ENCODE peak calls at places on chromosomes 12 and 14, in five cellular contexts. One of them, this sample, is unnamed.

GRCh38 chr14:34713681-34714319 is 593 bp downstream of the CFL2 start:
- DNase-seq in thoracic aorta: no peak
- DNase-seq in fibroblast of mammary gland: peak; percentile 77
- DNase-seq in dorsolateral prefrontal cortex: no peak
- DNase-seq in uterus: peak; percentile 47
- DNase-seq in this sample: peak; percentile 77

GRCh38 chr12:130838284-130838950 is 633 bp downstream of the STX2 start:
- DNase-seq in thoracic aorta: no peak
- DNase-seq in fibroblast of mammary gland: no peak
- DNase-seq in dorsolateral prefrontal cortex: peak; percentile 51
- DNase-seq in uterus: no peak
- DNase-seq in this sample: peak; percentile 27

GRCh38 chr12:124828264-124829007 is 35.2 kb downstream of the SCARB1 start:
- DNase-seq in uterus: no peak
- DNase-seq in dorsolateral prefrontal cortex: no peak
- DNase-seq in thoracic aorta: no peak
- DNase-seq in fibroblast of mammary gland: no peak
- DNase-seq in this sample: no peak

GRCh38 chr12:1493781-1494180 is 100.6 kb downstream of the FBXL14 start:
- DNase-seq in uterus: no peak
- DNase-seq in fibroblast of mammary gland: no peak
- DNase-seq in thoracic aorta: no peak
- DNase-seq in dorsolateral prefrontal cortex: no peak
- DNase-seq in this sample: no peak

GRCh38 chr12:24084800-24085199 is 135.3 kb upstream of the SOX5 start:
- DNase-seq in dorsolateral prefrontal cortex: no peak
- DNase-seq in fibroblast of mammary gland: no peak
- DNase-seq in uterus: no peak
- DNase-seq in thoracic aorta: no peak
- DNase-seq in this sample: no peak

GRCh38 chr14:97178781-97179180 is 381.6 kb downstream of the VRK1 start:
- DNase-seq in thoracic aorta: no peak
- DNase-seq in fibroblast of mammary gland: peak; percentile 67
- DNase-seq in dorsolateral prefrontal cortex: no peak
- DNase-seq in uterus: no peak
- DNase-seq in this sample: no peak

GRCh38 chr14:103561381-103562134 is 899 bp downstream of the BAG5 start:
- DNase-seq in thoracic aorta: no peak
- DNase-seq in dorsolateral prefrontal cortex: no peak
- DNase-seq in uterus: peak; percentile 49
- DNase-seq in fibroblast of mammary gland: peak; percentile 62
- DNase-seq in this sample: peak; percentile 60

GRCh38 chr14:79568566-79568965 is 642.7 kb downstream of the DIO2 start:
- DNase-seq in fibroblast of mammary gland: no peak
- DNase-seq in dorsolateral prefrontal cortex: no peak
- DNase-seq in thoracic aorta: no peak
- DNase-seq in uterus: no peak
- DNase-seq in this sample: no peak

GRCh38 chr14:97723834-97724770 is 926.9 kb downstream of the VRK1 start:
- DNase-seq in dorsolateral prefrontal cortex: no peak
- DNase-seq in uterus: no peak
- DNase-seq in thoracic aorta: no peak
- DNase-seq in fibroblast of mammary gland: no peak
- DNase-seq in this sample: no peak

GRCh38 chr12:116594325-116595038 is 35.3 kb downstream of the MAP1LC3B2 start:
- DNase-seq in uterus: no peak
- DNase-seq in thoracic aorta: no peak
- DNase-seq in dorsolateral prefrontal cortex: no peak
- DNase-seq in fibroblast of mammary gland: no peak
- DNase-seq in this sample: no peak

GRCh38 chr12:68614105-68614679 is 3.5 kb downstream of the RAP1B start:
- DNase-seq in fibroblast of mammary gland: no peak
- DNase-seq in uterus: no peak
- DNase-seq in dorsolateral prefrontal cortex: no peak
- DNase-seq in thoracic aorta: no peak
- DNase-seq in this sample: no peak
- H3K4me3 ChIP-seq in fibroblast of mammary gland: no peak overlapping the region
- H3K4me3 ChIP-seq in uterus: peak overlapping the region; percentile 1
- H3K4me3 ChIP-seq in dorsolateral prefrontal cortex: no peak overlapping the region
- H3K4me3 ChIP-seq in thoracic aorta: peak overlapping the region; percentile 28
- H3K4me3 ChIP-seq in this sample: peak overlapping the region; percentile 14

GRCh38 chr14:74695406-74695805 is 17.5 kb downstream of the AREL1 start:
- DNase-seq in thoracic aorta: no peak
- DNase-seq in fibroblast of mammary gland: no peak
- DNase-seq in uterus: no peak
- DNase-seq in dorsolateral prefrontal cortex: no peak
- DNase-seq in this sample: no peak
- TF ChIP-seq CTCF in thoracic aorta: no peak
- TF ChIP-seq CTCF in fibroblast of mammary gland: no peak
- TF ChIP-seq CTCF in uterus: no peak
- TF ChIP-seq CTCF in dorsolateral prefrontal cortex: no peak
- TF ChIP-seq CTCF in this sample: no peak

GRCh38 chr12:122412851-122413433 is 9.5 kb downstream of the CLIP1 start:
- DNase-seq in thoracic aorta: no peak
- DNase-seq in fibroblast of mammary gland: peak; percentile 49
- DNase-seq in uterus: no peak
- DNase-seq in dorsolateral prefrontal cortex: no peak
- DNase-seq in this sample: peak; percentile 68
- H3K4me3 ChIP-seq in thoracic aorta: no peak overlapping the region
- H3K4me3 ChIP-seq in fibroblast of mammary gland: no peak overlapping the region
- H3K4me3 ChIP-seq in uterus: no peak overlapping the region
- H3K4me3 ChIP-seq in dorsolateral prefrontal cortex: no peak overlapping the region
- H3K4me3 ChIP-seq in this sample: no peak overlapping the region

DNA sequence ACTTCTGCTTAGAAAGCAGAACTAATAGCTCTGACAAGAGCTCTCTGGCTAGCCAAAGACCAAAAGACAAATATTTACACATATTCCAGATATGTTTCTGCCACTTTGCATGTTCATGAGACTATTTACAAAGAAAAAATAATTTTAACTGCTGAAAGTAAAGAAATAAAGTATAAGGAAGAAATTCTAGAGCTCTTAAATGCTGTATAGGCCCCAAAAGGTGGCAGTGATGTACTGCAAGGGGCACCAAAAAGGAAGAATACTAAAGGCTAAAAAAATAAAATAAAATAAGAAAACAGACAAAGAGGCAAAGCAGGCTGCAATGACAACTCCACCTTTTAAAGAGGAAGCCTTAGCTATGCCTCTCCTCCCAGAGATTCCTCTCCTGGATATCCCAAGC is 23.0 kb downstream of the KLRK1 start:
- DNase-seq in dorsolateral prefrontal cortex: no peak
- DNase-seq in thoracic aorta: no peak
- DNase-seq in uterus: no peak
- DNase-seq in fibroblast of mammary gland: peak; percentile 59
- DNase-seq in this sample: peak; percentile 45
- TF ChIP-seq CTCF in dorsolateral prefrontal cortex: peak; percentile 32
- TF ChIP-seq CTCF in thoracic aorta: peak; percentile 22
- TF ChIP-seq CTCF in uterus: no peak
- TF ChIP-seq CTCF in fibroblast of mammary gland: peak; percentile 43
- TF ChIP-seq CTCF in this sample: peak; percentile 34